ENCODE peak calls at places on chromosome 12, in four cellular contexts. L is HepG2, A is A549, T is WTC11. K is an unnamed sample.

GRCh38 chr12:100858658-100859057 is 64.1 kb downstream of the ANO4 start:
- DNase-seq in L (no peak), A (no peak), T (no peak), K (no peak)

GRCh38 chr12:49972641-49973360 is at the start of gene AQP6:
- DNase-seq in L (no peak), A (no peak), T (no peak), K (no peak)

GRCh38 chr12:10182662-10183061 is 3.8 kb downstream of the TMEM52B start:
- DNase-seq in L (no peak), A (peak), T (no peak), K (no peak)

GRCh38 chr12:5466521-5466960 is 34.6 kb downstream of the NTF3 start:
- DNase-seq in L (no peak), A (no peak), T (no peak), K (no peak)

GRCh38 chr12:110758922-110759321 is 16.2 kb upstream of the PPP1CC start:
- DNase-seq in L (no peak), A (no peak), T (no peak), K (no peak)

GRCh38 chr12:93376436-93377251 is 1.1 kb upstream of the NUDT4 start:
- DNase-seq in L (peak), A (peak), T (peak), K (peak)

GRCh38 chr12:122265433-122265832 is 861 bp downstream of the VPS33A start:
- DNase-seq in L (no peak), A (no peak), T (no peak), K (no peak)

GRCh38 chr12:91144053-91144452 is 32.8 kb upstream of the LUM start:
- DNase-seq in L (no peak), A (no peak), T (no peak), K (no peak)

GRCh38 chr12:104063712-104064030 is 660 bp upstream of the HCFC2 start:
- DNase-seq in L (no peak), A (no peak), T (no peak), K (no peak)

GRCh38 chr12:40254455-40255085 is 29.8 kb downstream of the LRRK2 start:
- DNase-seq in L (no peak), A (no peak), T (no peak), K (no peak)

GRCh38 chr12:117069126-117069788 is 30.0 kb downstream of the TESC start:
- DNase-seq in L (no peak), A (no peak), T (no peak), K (no peak)

GRCh38 chr12:124565071-124565491 is 2.3 kb downstream of the NCOR2 start:
- DNase-seq in L (no peak), A (no peak), T (no peak), K (no peak)

GRCh38 chr12:107775093-107775721 is 703 bp downstream of the ASCL4 start:
- DNase-seq in L (no peak), A (no peak), T (peak), K (no peak)

GRCh38 chr12:43789941-43790340 is 16.2 kb downstream of the TWF1 start:
- DNase-seq in L (no peak), A (no peak), T (no peak), K (peak)

GRCh38 chr12:92055877-92056276 is 89.8 kb downstream of the BTG1 start:
- DNase-seq in L (no peak), A (no peak), T (no peak), K (no peak)

GRCh38 chr12:33480366-33480765 is 40.7 kb upstream of the SYT10 start:
- DNase-seq in L (no peak), A (no peak), T (no peak), K (no peak)

GRCh38 chr12:100553851-100554404 is 19.6 kb upstream of the GAS2L3 start:
- DNase-seq in L (peak), A (peak), T (no peak), K (no peak)

DNA sequence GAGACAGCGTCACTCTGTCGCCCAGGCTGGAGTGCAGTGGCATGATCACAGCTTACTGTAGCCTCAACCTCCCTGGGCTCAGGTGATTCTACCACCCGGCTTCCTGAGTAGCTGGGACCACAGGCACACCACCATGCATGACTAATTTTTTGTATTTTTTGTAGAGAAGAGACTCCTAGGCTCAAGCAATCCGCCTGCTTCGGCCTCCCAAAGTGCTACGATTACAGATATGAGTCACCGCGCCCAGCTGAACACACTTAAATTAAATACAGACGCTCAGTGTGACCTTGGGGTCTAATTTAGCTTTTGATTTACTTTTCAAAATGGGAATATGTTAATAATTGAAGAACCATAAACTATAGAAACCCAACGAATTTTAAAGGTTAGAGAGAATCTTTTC is 77.2 kb downstream of the C2CD5 start:
- DNase-seq in L (no peak), A (no peak), T (no peak), K (no peak)
- TF ChIP-seq HMGXB4 in L (no peak), A (no peak), T (no peak), K (no peak)

GRCh38 chr12:30286345-30286926 is 409.2 kb downstream of the IPO8 start:
- DNase-seq in L (peak), A (peak), T (no peak), K (no peak)
- TF ChIP-seq HMGXB4 in L (no peak), A (no peak), T (no peak), K (no peak)

GRCh38 chr12:126512916-126513913 is 1448.0 kb downstream of the AACS start:
- DNase-seq in L (no peak), A (no peak), T (no peak), K (no peak)

DNA sequence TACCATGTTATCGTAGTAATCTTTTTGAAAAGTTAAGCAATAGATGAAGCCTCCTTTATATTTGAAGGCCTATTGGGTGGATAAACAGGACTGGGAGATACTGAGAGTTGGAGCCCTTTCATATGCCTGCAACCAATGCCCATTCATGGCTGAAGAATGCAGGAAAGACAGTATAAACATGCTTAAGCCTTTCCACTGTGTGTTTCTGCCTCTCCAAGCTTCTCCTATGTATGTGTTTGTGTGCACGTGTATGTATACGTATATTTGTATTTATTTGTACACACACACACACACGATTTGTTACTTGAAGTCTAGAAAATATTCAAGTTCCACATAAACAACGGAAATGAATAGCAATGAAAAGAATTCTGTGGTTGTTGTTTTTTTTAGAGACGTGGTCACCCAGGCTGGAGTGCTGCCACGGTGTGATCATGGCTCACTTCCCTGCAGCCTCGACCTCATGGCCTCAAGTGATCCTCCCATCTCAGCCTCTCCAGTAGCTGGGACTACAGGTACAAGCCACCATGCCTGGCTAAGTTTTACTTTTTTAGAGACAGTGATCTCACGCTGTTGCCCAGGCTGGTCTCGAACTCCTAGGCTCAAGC is 1453.5 kb downstream of the AACS start:
- DNase-seq in L (no peak), A (no peak), T (no peak), K (no peak)
- TF ChIP-seq HMGXB4 in L (no peak), A (no peak), T (no peak), K (no peak)

DNA sequence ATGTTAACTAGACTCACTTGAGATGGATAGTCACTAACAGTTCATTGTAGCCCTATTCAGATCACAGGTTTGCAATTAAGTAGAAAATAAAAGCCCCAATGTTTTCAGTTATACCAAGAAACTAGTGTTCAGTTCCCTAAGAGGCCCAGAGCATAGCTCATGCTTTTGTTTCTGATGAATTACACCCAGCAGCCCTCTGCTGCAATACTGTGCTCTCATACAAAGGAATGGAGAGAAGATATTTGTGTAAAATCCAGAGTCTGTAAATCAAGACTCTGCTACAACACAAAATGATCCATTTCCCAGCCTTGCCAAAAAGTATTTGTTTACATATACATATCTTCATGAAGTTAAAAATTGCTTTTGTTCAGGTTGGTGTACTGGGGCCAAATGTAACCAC is 158.1 kb downstream of the C12orf50 start:
- DNase-seq in L (no peak), A (no peak), T (no peak), K (no peak)
- TF ChIP-seq HMGXB4 in L (no peak), A (no peak), T (no peak), K (no peak)

DNA sequence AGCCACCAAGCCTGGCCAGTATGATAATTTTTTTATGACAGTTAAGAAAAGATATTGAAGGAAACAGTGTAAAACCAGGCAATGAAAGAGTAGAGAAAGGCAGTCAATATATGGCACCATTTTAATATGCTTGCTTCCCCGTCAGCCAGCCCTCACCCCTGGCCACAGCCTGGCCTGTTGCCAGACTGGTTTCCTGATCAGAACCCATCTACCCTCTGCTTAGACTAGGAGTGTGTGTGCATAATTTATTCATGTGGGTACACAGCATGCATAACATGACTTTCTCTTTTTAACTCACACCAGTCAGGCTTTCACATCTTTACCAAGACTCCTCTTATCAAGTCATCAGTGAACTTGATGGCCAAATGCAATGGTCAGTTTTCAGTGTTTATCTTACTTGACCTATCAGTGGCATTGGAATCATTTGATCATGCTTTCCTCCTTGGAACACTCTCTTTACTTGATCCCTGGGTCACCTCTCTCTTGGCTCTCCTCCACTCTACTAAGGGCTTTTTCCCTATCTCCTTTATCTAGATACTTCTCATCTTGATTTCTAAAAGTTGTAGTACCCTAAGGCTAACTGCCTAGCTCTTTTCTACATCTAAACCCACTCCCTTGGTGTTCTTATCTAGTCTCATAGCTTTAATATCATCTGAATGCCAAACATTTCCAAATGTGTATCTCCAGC is 10.0 kb upstream of the GPR19 start:
- DNase-seq in L (no peak), A (no peak), T (no peak), K (no peak)
- TF ChIP-seq HMGXB4 in L (no peak), A (no peak), T (no peak), K (no peak)

GRCh38 chr12:70626180-70626579 is 11.0 kb downstream of the PTPRB start:
- DNase-seq in L (no peak), A (no peak), T (no peak), K (no peak)

GRCh38 chr12:70627677-70628076 is 9.6 kb downstream of the PTPRB start:
- DNase-seq in L (no peak), A (no peak), T (no peak), K (no peak)

DNA sequence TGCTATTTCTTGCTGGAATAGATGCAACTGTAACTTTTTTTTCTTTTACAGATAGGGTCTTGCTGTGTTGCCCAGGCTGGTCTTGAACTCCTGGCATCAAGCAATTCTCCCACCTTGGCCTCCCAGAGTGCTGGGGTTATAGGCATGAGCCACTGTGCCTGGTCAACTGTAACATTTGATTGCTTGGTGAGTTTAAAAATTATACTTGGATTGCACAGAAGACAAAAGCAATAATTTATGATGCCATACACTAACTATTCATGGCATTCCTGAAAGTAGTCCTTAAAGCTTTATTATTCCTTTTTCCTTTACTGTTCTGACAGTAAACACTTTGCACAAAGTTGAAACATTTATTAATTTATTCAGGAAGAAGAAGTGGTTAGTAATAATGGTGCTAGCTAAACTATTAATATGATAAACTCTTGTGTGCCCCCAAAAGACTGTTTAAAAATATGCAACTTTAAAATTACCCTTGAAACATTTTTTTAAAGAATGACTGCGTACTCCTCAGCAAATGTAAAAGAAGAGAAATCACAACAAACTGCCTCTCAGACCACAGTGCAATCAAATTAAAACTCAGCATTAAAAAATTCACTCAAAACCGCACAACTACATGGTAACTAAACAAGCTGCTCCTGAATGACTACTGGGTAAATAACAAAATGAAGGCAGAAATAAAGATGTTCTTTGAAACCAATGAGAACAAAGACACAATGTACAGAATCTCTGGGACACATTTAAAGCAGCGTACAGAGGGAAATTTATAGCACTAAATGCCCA is 8.3 kb downstream of the PTPRB start:
- DNase-seq in L (no peak), A (no peak), T (no peak), K (no peak)
- TF ChIP-seq HMGXB4 in L (no peak), A (no peak), T (no peak), K (no peak)

DNA sequence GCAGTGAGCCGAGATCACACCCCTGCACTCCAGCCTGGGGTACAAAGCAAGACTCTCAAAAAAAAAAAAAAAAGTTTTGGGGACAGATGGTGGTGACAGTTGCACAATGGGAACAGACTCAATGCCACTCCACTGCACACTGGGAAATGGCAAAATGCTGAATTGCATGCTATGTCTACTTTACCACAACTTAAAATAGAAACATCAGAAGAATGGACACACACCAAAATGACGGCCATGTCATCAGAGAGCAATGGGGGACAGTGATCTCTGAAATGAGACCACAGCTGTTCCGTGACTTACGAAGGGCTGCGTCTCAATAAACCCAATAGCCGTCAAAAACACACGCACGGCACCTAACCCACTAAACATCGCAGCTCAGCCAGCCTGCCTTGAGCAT is 13.7 kb downstream of the DDX54 start:
- DNase-seq in L (no peak), A (no peak), T (no peak), K (no peak)
- TF ChIP-seq HMGXB4 in L (no peak), A (no peak), T (no peak), K (no peak)

DNA sequence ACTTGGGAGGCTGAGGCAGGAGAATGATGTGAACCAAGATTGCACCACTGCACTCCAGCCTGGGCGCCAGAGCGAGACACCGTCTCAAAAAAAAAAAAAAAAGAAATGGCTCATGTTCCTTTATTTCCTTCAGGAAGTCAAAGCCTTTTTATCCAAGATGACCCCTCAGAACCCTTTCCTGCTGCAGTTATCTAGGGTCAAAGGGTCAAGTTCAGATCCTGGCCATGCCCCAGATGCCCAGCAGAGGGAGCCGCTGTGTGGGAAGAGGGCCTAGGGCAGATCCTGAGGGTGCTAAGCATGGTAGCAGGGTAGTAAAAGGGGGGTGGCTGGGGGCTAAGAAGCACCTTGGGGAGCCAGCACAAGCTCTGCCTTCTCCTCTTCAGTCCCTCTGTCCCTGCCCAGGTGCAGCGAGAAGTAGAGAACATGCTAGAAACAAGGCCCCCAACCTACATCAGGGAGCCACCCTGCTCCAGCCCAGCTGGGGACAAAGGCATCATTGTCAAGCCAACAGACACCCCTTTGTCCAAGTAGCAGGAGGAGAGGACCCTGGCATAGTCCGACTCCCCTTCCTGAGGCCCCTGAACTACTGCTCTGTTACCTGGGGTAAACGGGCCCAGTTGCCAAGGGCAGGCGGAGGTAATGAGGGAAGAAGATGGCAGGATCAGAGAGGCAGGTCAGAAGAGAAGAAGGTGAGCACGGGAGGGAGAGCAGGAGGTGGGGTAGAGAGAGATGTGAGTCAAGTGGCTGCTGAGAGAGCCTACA is 6.5 kb downstream of the NFE2 start:
- DNase-seq in L (peak), A (peak), T (peak), K (peak)
- TF ChIP-seq HMGXB4 in L (no peak), A (no peak), T (no peak), K (peak)